ENCODE peak calls at places on chromosomes 2 and 18, in nine cellular contexts. One of them, this sample, is unnamed.

GRCh38 chr2:230691005-230691647 is 21.5 kb upstream of the CAB39 start:
- DNase-seq in HFFc6: peak
- DNase-seq in epithelial cell of esophagus: peak
- DNase-seq in body of pancreas: no peak
- DNase-seq in H9: no peak
- DNase-seq in IMR-90: peak
- DNase-seq in endodermal cell: peak
- DNase-seq in retinal pigment epithelial cell: no peak
- DNase-seq in MM.1S: no peak
- DNase-seq in this sample: no peak

GRCh38 chr18:27843783-27844415 is 333.0 kb downstream of the CDH2 start:
- DNase-seq in MM.1S: no peak
- DNase-seq in retinal pigment epithelial cell: peak
- DNase-seq in body of pancreas: no peak
- DNase-seq in epithelial cell of esophagus: peak
- DNase-seq in IMR-90: peak
- DNase-seq in HFFc6: peak
- DNase-seq in endodermal cell: no peak
- DNase-seq in H9: no peak
- DNase-seq in this sample: no peak

GRCh38 chr2:151947524-151948165 is 119.4 kb upstream of the ARL5A start:
- DNase-seq in body of pancreas: peak
- DNase-seq in HFFc6: no peak
- DNase-seq in endodermal cell: peak
- DNase-seq in epithelial cell of esophagus: peak
- DNase-seq in retinal pigment epithelial cell: peak
- DNase-seq in MM.1S: no peak
- DNase-seq in IMR-90: no peak
- DNase-seq in H9: no peak
- DNase-seq in this sample: no peak

GRCh38 chr18:32373995-32374394 is 96.7 kb downstream of the GAREM1 start:
- DNase-seq in H9: no peak
- DNase-seq in endodermal cell: no peak
- DNase-seq in epithelial cell of esophagus: peak
- DNase-seq in retinal pigment epithelial cell: peak
- DNase-seq in MM.1S: no peak
- DNase-seq in HFFc6: no peak
- DNase-seq in body of pancreas: peak
- DNase-seq in IMR-90: peak
- DNase-seq in this sample: no peak

GRCh38 chr2:240850756-240851077 is 17.9 kb upstream of the AGXT start:
- DNase-seq in IMR-90: no peak
- DNase-seq in H9: no peak
- DNase-seq in HFFc6: no peak
- DNase-seq in MM.1S: no peak
- DNase-seq in body of pancreas: no peak
- DNase-seq in epithelial cell of esophagus: no peak
- DNase-seq in endodermal cell: no peak
- DNase-seq in retinal pigment epithelial cell: no peak
- DNase-seq in this sample: no peak

GRCh38 chr2:138121769-138122661 is 157.7 kb downstream of the HNMT start:
- DNase-seq in endodermal cell: no peak
- DNase-seq in epithelial cell of esophagus: peak
- DNase-seq in H9: no peak
- DNase-seq in HFFc6: no peak
- DNase-seq in body of pancreas: no peak
- DNase-seq in MM.1S: no peak
- DNase-seq in retinal pigment epithelial cell: peak
- DNase-seq in IMR-90: no peak
- DNase-seq in this sample: peak

GRCh38 chr2:152415231-152415642 is 80.3 kb downstream of the FMNL2 start:
- DNase-seq in HFFc6: no peak
- DNase-seq in H9: no peak
- DNase-seq in body of pancreas: peak
- DNase-seq in epithelial cell of esophagus: peak
- DNase-seq in endodermal cell: no peak
- DNase-seq in retinal pigment epithelial cell: no peak
- DNase-seq in MM.1S: no peak
- DNase-seq in IMR-90: peak
- DNase-seq in this sample: no peak

GRCh38 chr18:7415081-7415894 is 151.8 kb upstream of the PTPRM start:
- DNase-seq in endodermal cell: peak
- DNase-seq in retinal pigment epithelial cell: no peak
- DNase-seq in HFFc6: no peak
- DNase-seq in MM.1S: peak
- DNase-seq in epithelial cell of esophagus: peak
- DNase-seq in body of pancreas: no peak
- DNase-seq in H9: no peak
- DNase-seq in IMR-90: no peak
- DNase-seq in this sample: no peak

GRCh38 chr2:38533757-38534545 is 68.8 kb downstream of the HNRNPLL start:
- DNase-seq in body of pancreas: no peak
- DNase-seq in IMR-90: peak
- DNase-seq in retinal pigment epithelial cell: peak
- DNase-seq in endodermal cell: no peak
- DNase-seq in H9: no peak
- DNase-seq in HFFc6: no peak
- DNase-seq in MM.1S: no peak
- DNase-seq in epithelial cell of esophagus: peak
- DNase-seq in this sample: no peak

GRCh38 chr2:163505281-163505680 is 230.5 kb downstream of the FIGN start:
- DNase-seq in HFFc6: no peak
- DNase-seq in MM.1S: no peak
- DNase-seq in H9: no peak
- DNase-seq in epithelial cell of esophagus: no peak
- DNase-seq in IMR-90: no peak
- DNase-seq in retinal pigment epithelial cell: no peak
- DNase-seq in body of pancreas: no peak
- DNase-seq in endodermal cell: no peak
- DNase-seq in this sample: no peak

GRCh38 chr2:104091894-104092293 is 762.0 kb upstream of the POU3F3 start:
- DNase-seq in endodermal cell: no peak
- DNase-seq in MM.1S: no peak
- DNase-seq in HFFc6: no peak
- DNase-seq in epithelial cell of esophagus: no peak
- DNase-seq in body of pancreas: no peak
- DNase-seq in retinal pigment epithelial cell: no peak
- DNase-seq in H9: no peak
- DNase-seq in IMR-90: no peak
- DNase-seq in this sample: no peak

GRCh38 chr2:137837830-137838229 is 126.4 kb upstream of the HNMT start:
- DNase-seq in body of pancreas: no peak
- DNase-seq in HFFc6: no peak
- DNase-seq in epithelial cell of esophagus: no peak
- DNase-seq in H9: no peak
- DNase-seq in MM.1S: peak
- DNase-seq in IMR-90: no peak
- DNase-seq in endodermal cell: no peak
- DNase-seq in retinal pigment epithelial cell: no peak
- DNase-seq in this sample: no peak

GRCh38 chr2:234564719-234565118 is 67.8 kb upstream of the ARL4C start:
- DNase-seq in body of pancreas: no peak
- DNase-seq in retinal pigment epithelial cell: no peak
- DNase-seq in IMR-90: peak
- DNase-seq in epithelial cell of esophagus: no peak
- DNase-seq in HFFc6: peak
- DNase-seq in endodermal cell: no peak
- DNase-seq in H9: no peak
- DNase-seq in MM.1S: no peak
- DNase-seq in this sample: no peak
- TF ChIP-seq CTCF in body of pancreas: no peak
- TF ChIP-seq CTCF in retinal pigment epithelial cell: peak
- TF ChIP-seq CTCF in IMR-90: peak
- TF ChIP-seq CTCF in epithelial cell of esophagus: no peak
- TF ChIP-seq CTCF in HFFc6: peak
- TF ChIP-seq CTCF in endodermal cell: no peak
- TF ChIP-seq CTCF in H9: no peak
- TF ChIP-seq CTCF in MM.1S: no peak
- TF ChIP-seq CTCF in this sample: no peak

GRCh38 chr2:20222769-20223344 is 2.1 kb downstream of the SDC1 start:
- DNase-seq in HFFc6: no peak
- DNase-seq in IMR-90: no peak
- DNase-seq in epithelial cell of esophagus: no peak
- DNase-seq in body of pancreas: no peak
- DNase-seq in retinal pigment epithelial cell: no peak
- DNase-seq in MM.1S: peak
- DNase-seq in endodermal cell: no peak
- DNase-seq in H9: no peak
- DNase-seq in this sample: no peak
- TF ChIP-seq CTCF in HFFc6: no peak
- TF ChIP-seq CTCF in IMR-90: no peak
- TF ChIP-seq CTCF in epithelial cell of esophagus: peak
- TF ChIP-seq CTCF in body of pancreas: no peak
- TF ChIP-seq CTCF in retinal pigment epithelial cell: no peak
- TF ChIP-seq CTCF in MM.1S: no peak
- TF ChIP-seq CTCF in endodermal cell: no peak
- TF ChIP-seq CTCF in H9: no peak
- TF ChIP-seq CTCF in this sample: no peak

GRCh38 chr2:173400760-173401159 is 46.1 kb downstream of the CDCA7 start:
- DNase-seq in retinal pigment epithelial cell: no peak
- DNase-seq in epithelial cell of esophagus: no peak
- DNase-seq in IMR-90: no peak
- DNase-seq in endodermal cell: peak
- DNase-seq in H9: no peak
- DNase-seq in MM.1S: no peak
- DNase-seq in HFFc6: no peak
- DNase-seq in body of pancreas: no peak
- DNase-seq in this sample: no peak
- TF ChIP-seq CTCF in retinal pigment epithelial cell: peak
- TF ChIP-seq CTCF in epithelial cell of esophagus: peak
- TF ChIP-seq CTCF in IMR-90: no peak
- TF ChIP-seq CTCF in endodermal cell: peak
- TF ChIP-seq CTCF in H9: peak
- TF ChIP-seq CTCF in MM.1S: peak
- TF ChIP-seq CTCF in HFFc6: peak
- TF ChIP-seq CTCF in body of pancreas: peak
- TF ChIP-seq CTCF in this sample: peak

GRCh38 chr2:217653240-217653639 is 349.6 kb downstream of the TNS1 start:
- DNase-seq in endodermal cell: no peak
- DNase-seq in retinal pigment epithelial cell: peak
- DNase-seq in HFFc6: peak
- DNase-seq in epithelial cell of esophagus: peak
- DNase-seq in MM.1S: no peak
- DNase-seq in IMR-90: peak
- DNase-seq in body of pancreas: peak
- DNase-seq in H9: no peak
- DNase-seq in this sample: no peak
- TF ChIP-seq CTCF in endodermal cell: peak
- TF ChIP-seq CTCF in retinal pigment epithelial cell: no peak
- TF ChIP-seq CTCF in HFFc6: peak
- TF ChIP-seq CTCF in epithelial cell of esophagus: peak
- TF ChIP-seq CTCF in MM.1S: no peak
- TF ChIP-seq CTCF in IMR-90: peak
- TF ChIP-seq CTCF in body of pancreas: no peak
- TF ChIP-seq CTCF in H9: no peak
- TF ChIP-seq CTCF in this sample: no peak

DNA sequence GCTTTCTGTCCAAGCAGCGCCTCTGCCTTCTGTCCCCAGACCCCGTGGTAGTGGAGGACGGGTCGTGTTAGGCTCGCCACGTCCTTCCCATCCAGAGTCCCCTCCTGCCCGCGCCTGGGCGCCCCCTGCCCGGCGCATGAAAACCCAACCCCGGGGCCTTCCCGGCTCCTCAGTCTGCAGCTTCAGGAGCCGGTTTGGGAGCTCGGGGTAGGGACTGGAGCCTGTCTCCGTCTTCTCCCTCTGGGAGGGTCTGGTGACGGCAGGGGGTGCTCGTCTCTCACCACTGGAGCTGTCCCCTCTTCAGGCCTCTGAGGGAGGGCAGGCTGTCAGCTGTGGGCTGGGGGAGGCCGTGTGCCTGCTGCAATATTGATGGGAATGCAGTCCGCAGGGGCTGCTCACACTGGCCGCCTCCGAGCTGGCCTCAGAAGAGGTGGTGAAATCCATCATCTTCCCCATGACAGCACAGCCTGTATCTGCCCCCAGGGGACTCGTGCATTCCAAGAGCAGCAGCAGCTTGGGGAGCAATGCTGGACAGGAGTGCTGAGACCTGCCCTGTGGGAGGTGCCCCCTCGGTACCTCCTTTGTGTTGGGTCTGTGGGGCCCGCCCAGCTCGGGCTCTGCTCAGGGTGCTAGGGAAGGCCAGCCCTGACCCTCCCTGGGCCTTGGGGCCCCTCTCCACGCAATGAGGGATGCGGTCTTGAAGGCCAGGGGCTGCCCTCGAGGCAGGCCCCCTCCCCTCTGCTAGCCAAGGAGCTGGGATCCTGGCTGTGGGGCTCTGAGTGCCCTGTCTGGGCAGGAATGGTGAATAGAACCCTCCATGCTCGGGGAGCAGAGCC is 17.8 kb upstream of the KLHL30 start:
- DNase-seq in epithelial cell of esophagus: peak
- DNase-seq in MM.1S: no peak
- DNase-seq in H9: peak
- DNase-seq in retinal pigment epithelial cell: no peak
- DNase-seq in endodermal cell: peak
- DNase-seq in HFFc6: no peak
- DNase-seq in body of pancreas: no peak
- DNase-seq in IMR-90: peak
- DNase-seq in this sample: no peak
- TF ChIP-seq CTCF in epithelial cell of esophagus: no peak
- TF ChIP-seq CTCF in MM.1S: no peak
- TF ChIP-seq CTCF in H9: peak
- TF ChIP-seq CTCF in retinal pigment epithelial cell: peak
- TF ChIP-seq CTCF in endodermal cell: peak
- TF ChIP-seq CTCF in HFFc6: peak
- TF ChIP-seq CTCF in body of pancreas: no peak
- TF ChIP-seq CTCF in IMR-90: peak
- TF ChIP-seq CTCF in this sample: no peak